ENCODE peak calls at places on chromosomes 2 and 18, in five cellular contexts. F is iris pigment epithelial cell; I is choroid plexus epithelial cell; Q is fibroblast of mammary gland; S is stimulated activated CD4-positive, alpha-beta T cell treated with anti-CD3 and anti-CD28 coated beads, Interleukin-4, amount 100 ng/mL, for 48 hours. W is an unnamed sample.

GRCh38 chr18:48108136-48108535 is 177.7 kb upstream of the SMAD2 start:
- DNase-seq in F (no peak), I (no peak), Q (no peak), S (no peak), W (no peak)

GRCh38 chr2:232444409-232445148 is 11.4 kb upstream of the ALPI start:
- DNase-seq in F (peak; percentile 71), I (peak; percentile 78), Q (peak; percentile 67), S (peak; percentile 76), W (no peak)

GRCh38 chr2:196242131-196242620 is 70.8 kb upstream of the STK17B start:
- DNase-seq in F (peak; percentile 60), I (no peak), Q (peak; percentile 72), S (no peak), W (no peak)

GRCh38 chr2:241866896-241867631 is 2.5 kb upstream of the RTP5 start:
- DNase-seq in F (no peak), I (no peak), Q (no peak), S (no peak), W (no peak)

GRCh38 chr2:115160523-115161521 is 718.4 kb downstream of the DPP10 start:
- DNase-seq in F (no peak), I (no peak), Q (no peak), S (no peak), W (no peak)

GRCh38 chr2:75055820-75056675 is 97.6 kb downstream of the POLE4 start:
- DNase-seq in F (peak; percentile 35), I (peak; percentile 7), Q (no peak), S (no peak), W (no peak)

GRCh38 chr2:69767034-69767433 is 25.1 kb downstream of the ANXA4 start:
- DNase-seq in F (peak; percentile 89), I (peak; percentile 77), Q (peak; percentile 91), S (no peak), W (no peak)

GRCh38 chr18:71239111-71239624 is 950.3 kb downstream of the SOCS6 start:
- DNase-seq in F (no peak), I (no peak), Q (no peak), S (no peak), W (no peak)

GRCh38 chr18:70339915-70340314 is 51.1 kb downstream of the SOCS6 start:
- DNase-seq in F (no peak), I (no peak), Q (no peak), S (no peak), W (no peak)

GRCh38 chr2:238136820-238137537 is 1.5 kb upstream of the KLHL30 start:
- DNase-seq in F (peak; percentile 76), I (peak; percentile 89), Q (peak; percentile 83), S (no peak), W (no peak)

GRCh38 chr2:217685255-217685605 is 317.6 kb downstream of the TNS1 start:
- DNase-seq in F (peak; percentile 99), I (peak; percentile 99), Q (peak; percentile 93), S (no peak), W (no peak)

W was measured in anterior cingulate cortex.